ENCODE peak calls at places on chromosomes 16 and 17, in eight cellular contexts. X is progenitor cell of endocrine pancreas; Q is neural crest cell; C is fibroblast of mammary gland; Z is GM13976; I is CD8-positive, alpha-beta T cell; F is WTC11; B is bronchial epithelial cell. U is an unnamed sample.

GRCh38 chr17:40346061-40346767 is 18.3 kb downstream of the GJD3 start:
- DNase-seq in B (no peak), X (no peak), I (no peak), C (no peak), Q (no peak), Z (no peak), F (peak), U (no peak)

GRCh38 chr16:23181506-23181905 is 1.0 kb upstream of the SCNN1G start:
- DNase-seq in I (no peak), F (no peak), X (no peak), Z (no peak), Q (no peak), B (no peak), C (no peak), U (no peak)

GRCh38 chr17:77471984-77472836 is 331.4 kb downstream of the SEC14L1 start:
- DNase-seq in X (no peak), F (no peak), Z (no peak), Q (no peak), B (peak), C (peak), I (no peak), U (peak)

GRCh38 chr16:84332975-84333684 is 35.2 kb upstream of the ATP2C2 start:
- DNase-seq in Q (no peak), X (no peak), Z (no peak), C (no peak), B (no peak), I (no peak), F (no peak), U (no peak)

GRCh38 chr17:61351745-61352407 is 47.8 kb upstream of the TBX2 start:
- DNase-seq in B (no peak), Q (no peak), Z (no peak), F (no peak), I (no peak), X (no peak), C (no peak), U (no peak)

GRCh38 chr17:38861399-38861843 is 7.9 kb upstream of the RPL23 start:
- DNase-seq in B (peak), F (peak), Z (no peak), Q (no peak), I (no peak), C (peak), X (no peak), U (no peak)

GRCh38 chr16:12087901-12088364 is 111.4 kb downstream of the SNX29 start:
- DNase-seq in Q (no peak), Z (peak), B (no peak), C (no peak), I (peak), F (no peak), X (no peak), U (no peak)

GRCh38 chr17:19533718-19534561 is at the start of gene SLC47A1:
- DNase-seq in B (peak), Z (peak), I (peak), C (no peak), F (peak), Q (peak), X (no peak), U (no peak)

GRCh38 chr17:246226-246625 is 64.8 kb upstream of the DOC2B start:
- DNase-seq in I (no peak), X (no peak), B (no peak), C (no peak), Q (no peak), Z (no peak), F (peak), U (no peak)

GRCh38 chr16:87924937-87925670 is 11.2 kb downstream of the CA5A start:
- DNase-seq in F (no peak), C (no peak), Z (no peak), B (peak), I (no peak), X (no peak), Q (no peak), U (no peak)

GRCh38 chr16:1310832-1311200 is 1.4 kb downstream of the UBE2I start:
- DNase-seq in I (peak), X (no peak), B (no peak), Q (no peak), F (no peak), Z (no peak), C (peak), U (no peak)

GRCh38 chr17:77618173-77618572 is 340.3 kb upstream of the TNRC6C start:
- DNase-seq in B (no peak), Z (no peak), X (no peak), I (peak), F (no peak), Q (no peak), C (no peak), U (no peak)

GRCh38 chr17:81037026-81037782 is 2.3 kb downstream of the BAIAP2 start:
- DNase-seq in F (no peak), C (no peak), Z (no peak), I (no peak), X (no peak), B (peak), Q (no peak), U (no peak)

GRCh38 chr17:78973196-78973595 is 6.5 kb downstream of the LGALS3BP start:
- DNase-seq in C (no peak), B (no peak), I (no peak), F (peak), Z (no peak), Q (no peak), X (no peak), U (no peak)

GRCh38 chr16:22075043-22075757 is 17.1 kb upstream of the VWA3A start:
- DNase-seq in F (no peak), Z (no peak), I (no peak), B (peak), C (peak), Q (no peak), X (no peak), U (no peak)

GRCh38 chr16:401468-402348 is at the start of gene DECR2:
- DNase-seq in F (peak), Q (peak), B (peak), Z (peak), X (peak), I (peak), C (peak), U (peak)

GRCh38 chr17:57662644-57663308 is 82.3 kb downstream of the CCDC182 start:
- DNase-seq in F (peak), C (peak), Z (no peak), X (peak), I (peak), B (peak), Q (peak), U (peak)
- TF ChIP-seq CTCF in F (no peak), C (no peak), Z (no peak), X (no peak), I (no peak), B (no peak), Q (no peak), U (no peak)

GRCh38 chr17:32609085-32609484 is 122.3 kb downstream of the CDK5R1 start:
- DNase-seq in X (no peak), Z (peak), Q (no peak), I (peak), F (no peak), B (peak), C (peak), U (no peak)
- TF ChIP-seq CTCF in X (no peak), Z (peak), Q (no peak), I (peak), F (no peak), B (peak), C (peak), U (peak)

DNA sequence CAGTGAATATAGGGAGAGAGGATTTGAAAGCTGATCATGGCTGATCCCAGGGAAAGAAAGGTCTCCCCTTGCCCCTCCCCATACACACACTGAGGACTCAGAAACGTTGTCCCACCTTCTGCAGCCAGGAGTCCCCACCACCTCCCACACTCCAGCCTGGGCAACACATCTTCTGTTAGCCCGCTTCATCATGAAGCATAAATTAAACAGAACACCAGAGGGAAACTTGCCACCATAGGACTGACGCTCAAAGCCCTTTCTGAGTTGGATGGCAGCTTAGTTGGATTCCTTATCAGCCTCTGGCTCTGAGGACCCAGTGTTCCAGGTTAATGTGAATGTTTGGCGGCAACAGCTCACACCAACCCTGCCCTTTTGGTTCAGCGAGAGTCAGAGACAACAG is 33.9 kb downstream of the ARHGAP27 start:
- DNase-seq in C (no peak), Z (no peak), X (no peak), Q (no peak), B (no peak), I (no peak), F (no peak), U (no peak)
- TF ChIP-seq CTCF in C (no peak), Z (no peak), X (no peak), Q (no peak), B (no peak), I (no peak), F (no peak), U (peak)

GRCh38 chr16:82991435-82991834 is 364.7 kb downstream of the CDH13 start:
- DNase-seq in Q (no peak), B (no peak), F (no peak), Z (no peak), C (no peak), X (no peak), I (no peak), U (no peak)

GRCh38 chr16:82993874-82994375 is 367.2 kb downstream of the CDH13 start:
- DNase-seq in Q (no peak), B (no peak), I (no peak), F (no peak), C (no peak), Z (no peak), X (no peak), U (no peak)

GRCh38 chr16:82991941-82992675 is 365.3 kb downstream of the CDH13 start:
- DNase-seq in Q (no peak), X (no peak), B (no peak), C (no peak), Z (no peak), F (no peak), I (no peak), U (no peak)

GRCh38 chr16:82992826-82993225 is 366.1 kb downstream of the CDH13 start:
- DNase-seq in C (no peak), Q (no peak), I (no peak), B (no peak), F (no peak), Z (no peak), X (no peak), U (no peak)

DNA sequence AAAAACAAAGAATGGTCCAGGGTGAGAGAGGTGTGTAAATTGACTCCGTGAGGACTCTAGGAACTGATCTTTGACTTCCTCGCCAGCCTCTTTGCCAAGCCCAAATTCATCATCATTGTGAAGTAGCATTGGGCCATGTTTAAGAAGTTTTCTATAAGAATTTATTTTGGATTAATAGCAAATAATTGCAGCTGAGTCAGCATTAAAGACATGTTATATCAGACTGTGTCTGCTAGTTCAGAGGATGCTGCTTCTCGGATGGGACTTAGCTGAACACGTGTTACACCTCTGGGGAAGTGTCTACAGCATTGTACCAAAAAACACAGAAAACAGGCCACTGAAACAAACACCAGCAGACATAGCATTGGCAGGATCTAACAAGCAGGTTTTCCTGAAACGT is 366.6 kb downstream of the CDH13 start:
- DNase-seq in C (no peak), Z (no peak), I (no peak), Q (no peak), X (no peak), F (no peak), B (no peak), U (no peak)
- TF ChIP-seq CTCF in C (no peak), Z (no peak), I (no peak), Q (no peak), X (no peak), F (no peak), B (no peak), U (no peak)

GRCh38 chr16:62638964-62639861 is 603.0 kb upstream of the CDH8 start:
- DNase-seq in Q (no peak), I (no peak), C (no peak), Z (peak), X (no peak), F (no peak), B (no peak), U (no peak)
- TF ChIP-seq CTCF in Q (no peak), I (no peak), C (no peak), Z (no peak), X (no peak), F (no peak), B (no peak), U (no peak)

DNA sequence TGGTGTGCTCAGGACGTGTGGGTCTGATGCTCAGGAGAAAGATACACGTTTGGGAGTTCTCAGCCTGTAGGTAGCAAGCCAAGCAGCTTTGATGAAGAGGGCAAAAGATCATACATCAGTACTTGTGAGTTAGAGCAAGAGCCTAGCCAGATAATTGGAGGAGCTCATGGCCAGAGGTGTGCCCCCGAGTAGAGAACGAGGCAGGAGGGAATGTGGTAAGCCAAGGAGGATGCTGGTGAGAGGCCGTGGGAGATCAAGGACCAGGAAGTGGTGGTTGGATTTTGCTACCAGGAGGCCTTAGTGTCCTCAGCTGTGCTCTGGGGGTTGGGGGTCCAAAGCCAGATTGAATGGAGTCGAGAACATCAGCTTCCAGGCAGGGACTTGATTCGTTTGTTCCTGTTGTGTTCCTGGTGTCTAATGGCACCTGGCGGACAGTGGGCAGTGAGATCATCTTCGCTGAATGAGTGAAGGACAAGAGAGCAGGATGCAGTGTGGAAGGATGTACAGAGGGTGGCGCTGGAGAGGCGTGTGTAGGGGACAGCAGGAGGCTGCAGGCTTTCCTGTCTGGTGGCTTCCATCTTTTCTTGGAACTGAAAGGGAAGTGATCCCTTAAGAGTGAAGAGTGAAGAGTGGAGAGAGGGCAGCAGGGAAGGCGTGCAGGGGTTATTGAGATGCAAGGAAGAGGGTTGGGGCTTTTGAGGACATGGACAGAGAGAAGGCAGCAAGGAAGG is 11.6 kb downstream of the FBXL19 start:
- DNase-seq in I (peak), F (peak), Z (peak), B (peak), C (peak), Q (peak), X (no peak), U (no peak)
- TF ChIP-seq CTCF in I (peak), F (peak), Z (peak), B (peak), C (peak), Q (peak), X (peak), U (peak)

GRCh38 chr16:10931977-10932632 is 10.2 kb downstream of the DEXI start:
- DNase-seq in F (no peak), B (no peak), I (no peak), Z (no peak), C (no peak), Q (no peak), X (no peak), U (no peak)

GRCh38 chr16:10929853-10930754 is 12.2 kb downstream of the DEXI start:
- DNase-seq in Z (no peak), F (no peak), I (no peak), C (no peak), B (no peak), X (no peak), Q (no peak), U (no peak)

GRCh38 chr16:10932959-10933710 is 9.1 kb downstream of the DEXI start:
- DNase-seq in B (no peak), X (no peak), Q (no peak), I (no peak), C (no peak), F (no peak), Z (no peak), U (no peak)

GRCh38 chr16:10931133-10931532 is 11.1 kb downstream of the DEXI start:
- DNase-seq in Z (no peak), X (no peak), Q (no peak), F (no peak), B (no peak), C (no peak), I (no peak), U (no peak)

GRCh38 chr16:10930755-10931093 is 11.5 kb downstream of the DEXI start:
- DNase-seq in C (no peak), Z (no peak), Q (no peak), B (no peak), X (no peak), F (no peak), I (no peak), U (no peak)
- TF ChIP-seq CTCF in C (no peak), Z (peak), Q (no peak), B (no peak), X (no peak), F (no peak), I (no peak), U (peak)

GRCh38 chr17:7523033-7523432 is 25.8 kb upstream of the TNFSF12 start:
- DNase-seq in I (peak), Z (peak), B (no peak), C (peak), F (peak), Q (peak), X (no peak), U (no peak)
- TF ChIP-seq CTCF in I (peak), Z (peak), B (peak), C (peak), F (peak), Q (peak), X (peak), U (peak)

U was measured in astrocyte of the cerebellum.